ENCODE peak calls at places on chromosome 20, in eight cellular contexts. S is BJ, R is GM06990, H is tibial nerve, U is brain microvascular endothelial cell, C is neural crest cell, Q is MM.1S, Y is nephron progenitor cell. V is an unnamed sample.

GRCh38 chr20:1323256-1323655 is 5.7 kb downstream of the SDCBP2 start:
- DNase-seq in Q (no peak), H (no peak), U (no peak), R (no peak), S (no peak), C (no peak), Y (no peak), V (no peak)

GRCh38 chr20:46011631-46012482 is 3.1 kb downstream of the MMP9 start:
- DNase-seq in Q (no peak), H (no peak), U (no peak), S (no peak), Y (peak), C (no peak), R (peak), V (peak)

GRCh38 chr20:38764563-38765355 is 16.5 kb downstream of the ACTR5 start:
- DNase-seq in S (peak), H (no peak), Q (no peak), C (no peak), R (no peak), Y (no peak), U (peak), V (no peak)

GRCh38 chr20:46160661-46161060 is 42.5 kb downstream of the CD40 start:
- DNase-seq in Q (no peak), Y (no peak), H (no peak), R (no peak), U (no peak), S (no peak), C (no peak), V (no peak)

GRCh38 chr20:6698056-6698455 is 69.4 kb upstream of the BMP2 start:
- DNase-seq in H (no peak), U (no peak), R (no peak), Y (no peak), Q (no peak), S (no peak), C (no peak), V (no peak)

GRCh38 chr20:10641893-10642292 is 31.9 kb downstream of the JAG1 start:
- DNase-seq in R (no peak), U (no peak), C (no peak), H (no peak), Y (no peak), Q (no peak), S (no peak), V (no peak)

GRCh38 chr20:57388953-57389694 is 2.1 kb upstream of the RBM38 start:
- DNase-seq in C (peak), Q (peak), R (peak), S (peak), Y (peak), H (peak), U (no peak), V (peak)

GRCh38 chr20:19922716-19923115 is 94.4 kb upstream of the NAA20 start:
- DNase-seq in Y (no peak), S (no peak), Q (no peak), H (no peak), R (no peak), U (no peak), C (no peak), V (no peak)

GRCh38 chr20:38421915-38422314 is 13.2 kb downstream of the SNHG17 start:
- DNase-seq in R (no peak), S (no peak), Y (no peak), C (no peak), H (no peak), U (no peak), Q (no peak), V (no peak)

GRCh38 chr20:63071541-63072181 is 64.9 kb upstream of the BHLHE23 start:
- DNase-seq in U (peak), Y (peak), H (no peak), C (peak), Q (no peak), S (peak), R (no peak), V (no peak)

GRCh38 chr20:1669304-1669703 is 11.7 kb upstream of the SIRPG start:
- DNase-seq in R (no peak), Y (no peak), U (peak), Q (no peak), C (no peak), H (no peak), S (no peak), V (no peak)

GRCh38 chr20:57397004-57397692 is 6.0 kb downstream of the RBM38 start:
- DNase-seq in U (no peak), R (no peak), Q (peak), Y (peak), C (no peak), H (no peak), S (no peak), V (peak)

GRCh38 chr20:41352106-41352505 is 11.5 kb downstream of the LPIN3 start:
- DNase-seq in Y (no peak), H (no peak), U (no peak), S (no peak), C (no peak), Q (no peak), R (no peak), V (no peak)

GRCh38 chr20:14245368-14245970 is 91.9 kb downstream of the FLRT3 start:
- DNase-seq in S (no peak), U (no peak), R (no peak), Q (no peak), C (no peak), Y (no peak), H (no peak), V (no peak)

GRCh38 chr20:31496761-31497295 is 17.4 kb upstream of the HM13 start:
- DNase-seq in Y (no peak), U (no peak), S (no peak), C (no peak), R (no peak), Q (no peak), H (peak), V (no peak)

GRCh38 chr20:5557123-5557522 is 193.1 kb upstream of the SHLD1 start:
- DNase-seq in H (peak), Q (peak), C (peak), U (peak), S (no peak), R (no peak), Y (peak), V (peak)

GRCh38 chr20:2403291-2404052 is 22.8 kb downstream of the TGM6 start:
- DNase-seq in S (no peak), H (no peak), C (no peak), Q (no peak), Y (no peak), R (no peak), U (no peak), V (no peak)

GRCh38 chr20:56391596-56392281 is at the start of gene AURKA:
- DNase-seq in R (peak), U (no peak), Q (no peak), H (no peak), Y (peak), S (no peak), C (no peak), V (no peak)

GRCh38 chr20:57023997-57024396 is 242.4 kb downstream of the BMP7 start:
- DNase-seq in H (no peak), R (no peak), U (no peak), S (no peak), Q (no peak), C (no peak), Y (no peak), V (no peak)

GRCh38 chr20:32549842-32550241 is 35.3 kb downstream of the NOL4L start:
- DNase-seq in Q (no peak), C (no peak), U (no peak), S (no peak), R (no peak), Y (no peak), H (no peak), V (no peak)

GRCh38 chr20:19913927-19914614 is 103.1 kb upstream of the NAA20 start:
- DNase-seq in C (no peak), Q (no peak), H (no peak), U (peak), Y (no peak), S (no peak), R (peak), V (no peak)

GRCh38 chr20:12925214-12925755 is 83.5 kb upstream of the SPTLC3 start:
- DNase-seq in S (no peak), Q (peak), Y (peak), C (peak), R (peak), H (no peak), U (peak), V (peak)

GRCh38 chr20:40694246-40694645 is 5.2 kb upstream of the MAFB start:
- DNase-seq in U (no peak), Y (no peak), R (no peak), Q (no peak), C (no peak), S (no peak), H (no peak), V (no peak)

GRCh38 chr20:4563534-4563933 is 158.2 kb upstream of the PRND start:
- DNase-seq in R (no peak), C (peak), Q (peak), H (no peak), U (peak), S (no peak), Y (peak), V (no peak)

DNA sequence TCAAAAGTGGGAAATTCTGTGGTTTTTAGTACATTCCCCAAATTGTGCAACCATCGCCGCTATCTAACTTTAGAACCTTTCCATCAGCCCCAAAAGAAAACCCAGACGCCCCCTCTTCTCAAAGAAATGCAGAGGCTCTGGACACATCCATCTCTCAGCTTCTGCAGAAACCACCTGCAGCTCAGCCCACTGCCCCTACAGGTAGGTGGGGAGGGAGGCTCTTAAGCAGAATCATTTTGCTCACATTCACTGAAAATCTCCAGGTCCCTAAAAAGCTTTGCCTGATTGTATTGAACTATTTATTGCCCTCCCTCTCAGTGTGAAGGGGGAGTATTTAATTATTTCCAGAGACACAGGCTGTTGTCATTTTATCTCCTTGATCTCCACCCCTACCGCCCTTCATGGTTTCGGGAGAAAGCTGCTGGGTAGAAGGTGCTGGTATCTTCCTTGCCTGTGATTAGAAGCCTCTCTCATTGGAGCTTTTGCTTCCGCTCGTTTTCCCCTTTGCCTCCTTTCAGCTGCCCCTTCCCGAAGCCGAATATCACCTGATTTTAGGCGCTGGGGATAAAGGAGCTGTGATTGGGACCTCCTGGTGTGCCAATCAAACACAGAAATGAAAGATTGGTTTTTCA is 68.8 kb upstream of the KCNG1 start:
- DNase-seq in C (no peak), Y (no peak), Q (no peak), R (no peak), U (no peak), H (no peak), S (no peak), V (no peak)
- TF ChIP-seq CTCF in C (no peak), Y (no peak), Q (no peak), R (no peak), U (no peak), H (no peak), S (no peak), V (no peak)

DNA sequence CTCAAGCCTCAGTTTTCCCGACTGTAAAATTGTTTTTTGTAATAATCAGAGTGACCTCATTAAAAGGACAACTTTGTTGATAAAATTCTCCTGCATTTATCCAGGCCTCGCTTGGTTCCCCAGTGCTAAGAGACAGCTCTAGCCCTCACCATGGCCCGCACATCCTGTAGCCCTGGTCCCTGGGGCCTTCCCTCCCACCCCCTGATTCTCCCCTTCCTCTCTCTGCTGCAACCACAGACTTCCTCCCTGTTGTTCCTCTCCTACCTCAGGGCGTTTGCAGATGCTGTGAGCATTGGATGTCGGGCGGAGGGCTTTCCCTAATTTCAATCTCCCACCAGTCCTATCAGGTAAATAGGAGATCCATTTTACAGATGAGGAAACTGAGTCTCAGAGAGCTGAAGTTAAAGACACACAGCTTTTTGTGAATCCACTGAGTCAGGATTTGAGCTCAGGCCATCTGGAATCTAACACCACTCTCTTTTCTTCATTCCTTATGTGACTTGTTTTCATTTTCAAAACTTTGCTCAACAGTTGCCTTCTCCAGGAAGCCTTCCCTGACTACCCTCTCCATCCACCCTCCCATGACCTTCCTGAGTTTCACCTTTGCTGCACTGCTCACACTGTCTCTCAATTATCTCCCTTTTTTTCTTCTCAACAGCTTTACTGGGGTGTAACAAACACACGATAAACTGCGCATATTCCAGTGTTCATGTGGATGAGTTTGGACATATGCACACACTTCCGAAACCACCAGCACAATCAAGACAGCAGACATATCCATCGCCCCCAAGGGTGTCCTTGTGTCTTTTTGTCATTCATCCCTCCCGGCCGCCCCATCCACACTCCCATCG is 107.1 kb downstream of the CEBPB start:
- DNase-seq in S (no peak), Q (no peak), H (no peak), R (no peak), Y (no peak), C (no peak), U (no peak), V (no peak)
- TF ChIP-seq CTCF in S (no peak), Q (no peak), H (no peak), R (no peak), Y (no peak), C (no peak), U (no peak), V (no peak)

DNA sequence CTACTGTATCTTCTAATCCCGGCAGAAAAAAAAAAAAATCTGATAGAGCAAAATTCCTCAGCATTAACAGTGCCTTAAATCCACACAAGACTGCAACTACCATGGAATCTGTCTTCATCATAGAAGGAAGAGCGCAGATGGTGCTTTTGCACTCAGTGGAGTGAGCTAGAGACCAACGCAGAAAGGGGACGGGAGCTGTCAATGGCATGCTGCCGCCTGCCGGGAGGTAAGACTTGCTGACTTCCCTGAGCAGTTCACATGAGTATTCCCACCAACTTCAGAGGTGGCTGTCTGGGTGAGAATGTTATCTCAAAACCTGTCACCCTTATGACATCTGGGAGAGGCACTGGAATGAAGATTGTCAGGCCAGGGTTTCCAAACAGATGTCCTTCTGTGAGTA is 35.6 kb downstream of the DZANK1 start:
- DNase-seq in R (no peak), C (no peak), H (no peak), S (no peak), U (no peak), Q (no peak), Y (no peak), V (no peak)
- TF ChIP-seq CTCF in R (no peak), C (no peak), H (no peak), S (no peak), U (no peak), Q (no peak), Y (no peak), V (no peak)

DNA sequence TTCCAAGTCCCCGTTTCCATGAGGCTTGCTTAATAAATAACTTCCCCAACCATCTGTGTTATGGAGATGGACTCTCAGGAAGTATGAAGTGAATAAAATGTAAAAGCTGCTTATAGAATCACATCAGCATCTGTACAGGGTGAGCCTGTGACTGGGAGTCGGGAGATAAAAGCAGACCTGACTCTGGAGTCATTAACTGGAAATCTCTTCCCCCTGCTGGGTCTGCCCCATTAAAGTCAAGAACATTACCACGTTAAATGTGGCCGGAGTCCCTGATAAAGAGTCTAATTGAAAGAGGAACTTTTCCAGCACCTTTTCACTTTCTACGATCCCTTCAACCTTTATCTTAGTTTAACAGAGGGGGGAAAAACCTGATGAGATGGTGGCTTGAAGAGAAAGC is 368.5 kb downstream of the DOK5 start:
- DNase-seq in S (no peak), H (no peak), Q (no peak), Y (no peak), U (no peak), C (no peak), R (no peak), V (no peak)
- TF ChIP-seq CTCF in S (no peak), H (no peak), Q (no peak), Y (no peak), U (no peak), C (no peak), R (no peak), V (no peak)

DNA sequence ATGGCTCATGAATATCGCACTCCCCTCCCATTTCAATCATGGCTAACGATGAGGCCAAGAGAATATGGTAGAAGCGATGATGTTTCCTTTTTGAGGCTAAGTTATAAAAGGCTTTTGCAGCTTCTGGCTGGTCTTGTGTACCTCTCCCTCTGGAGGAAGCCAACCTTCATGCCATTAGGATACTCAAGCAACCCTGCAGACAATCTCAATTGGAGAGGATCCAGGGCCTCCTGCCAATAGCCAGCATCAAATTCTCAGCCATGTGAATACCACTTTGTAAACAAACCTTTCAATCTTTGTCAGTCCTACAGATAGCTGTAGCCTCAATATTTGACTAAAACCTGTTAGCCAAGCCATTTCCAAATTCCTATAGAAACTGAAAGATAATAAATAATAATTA is 738.4 kb downstream of the KIF16B start:
- DNase-seq in Y (no peak), U (peak), R (no peak), S (no peak), H (no peak), C (no peak), Q (no peak), V (no peak)
- TF ChIP-seq CTCF in Y (no peak), U (no peak), R (no peak), S (no peak), H (no peak), C (no peak), Q (no peak), V (no peak)

DNA sequence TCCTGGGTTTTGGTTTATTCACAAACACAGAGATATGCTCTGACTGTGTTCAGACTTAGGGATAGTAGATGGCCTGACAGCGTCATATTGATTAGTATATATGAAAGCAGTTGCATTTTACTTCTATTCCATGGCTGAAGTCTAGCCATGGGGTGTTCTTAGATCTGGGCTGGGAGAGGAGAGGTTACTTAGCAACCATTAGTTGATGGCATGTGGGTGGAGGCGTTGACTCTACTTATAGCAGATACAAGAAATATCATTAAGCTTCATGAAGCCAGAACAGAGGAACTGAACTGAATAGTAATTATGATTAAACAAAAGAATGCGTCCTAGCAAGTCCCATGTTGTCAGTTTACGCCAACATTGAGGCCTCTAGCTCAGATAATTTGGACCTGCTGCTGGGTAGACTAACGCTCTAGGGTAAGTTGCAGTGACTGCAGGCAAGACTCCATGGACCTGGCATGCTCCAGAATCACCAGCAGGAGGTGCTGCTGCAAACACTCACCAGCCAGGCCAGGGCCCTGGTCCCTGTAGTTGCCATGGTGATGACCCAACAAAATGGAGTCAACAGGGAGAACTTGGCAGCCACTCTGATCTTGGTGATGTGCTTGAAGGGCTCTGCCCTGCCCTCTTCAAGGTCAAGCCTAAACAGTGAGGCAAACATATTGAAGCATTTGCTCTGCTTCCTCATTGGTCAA is 477.4 kb downstream of the PREX1 start:
- DNase-seq in Y (no peak), R (peak), Q (no peak), S (no peak), C (no peak), H (no peak), U (no peak), V (no peak)
- TF ChIP-seq CTCF in Y (peak), R (peak), Q (peak), S (no peak), C (peak), H (no peak), U (peak), V (no peak)

DNA sequence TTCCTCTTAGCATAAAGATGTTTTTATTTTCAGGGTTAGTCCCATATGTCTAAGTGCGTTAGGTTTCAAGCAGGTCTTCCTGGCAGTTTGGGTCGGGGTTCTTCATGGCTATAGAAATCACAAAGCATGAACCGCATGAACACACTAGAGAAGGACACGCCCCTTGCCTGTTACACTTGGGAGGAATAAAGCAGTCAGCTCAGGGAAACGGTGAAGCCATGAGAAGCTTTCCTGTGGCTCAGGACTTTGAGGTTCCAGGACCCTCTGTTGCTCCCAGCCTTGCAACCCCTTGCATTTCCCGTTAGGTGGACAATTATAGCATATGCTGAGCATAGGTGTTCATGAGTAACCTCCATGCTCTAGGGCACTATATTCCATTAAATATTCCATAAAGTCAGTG is 96.7 kb downstream of the SYCP2 start:
- DNase-seq in C (no peak), Y (no peak), Q (no peak), U (no peak), R (no peak), S (no peak), H (no peak), V (no peak)
- TF ChIP-seq CTCF in C (no peak), Y (no peak), Q (no peak), U (no peak), R (no peak), S (no peak), H (no peak), V (no peak)

V was measured in GM13976.